ENCODE peak calls at places on chromosomes 1 and 21, in six cellular contexts. H is heart left ventricle, M is tibial nerve, E is adrenal gland, C is lower leg skin, A is breast epithelium. O is an unnamed sample.
A peak's percentile ranks its signal among the peaks of the same experiment; 100 is the strongest.

GRCh38 chr1:107401704-107402103 is 260.9 kb downstream of the NTNG1 start:
- DNase-seq in H (no peak), E (no peak), M (no peak), A (no peak), C (no peak), O (no peak)

GRCh38 chr1:150366416-150367296 is 2.7 kb downstream of the RPRD2 start:
- DNase-seq in E (peak; percentile 29), A (no peak), C (peak; percentile 21), M (no peak), H (no peak), O (no peak)

GRCh38 chr21:41641821-41642368 is 125.0 kb downstream of the RIPK4 start:
- DNase-seq in C (no peak), A (no peak), H (peak; percentile 55), E (peak; percentile 23), M (peak; percentile 43), O (peak; percentile 87)

GRCh38 chr1:179253286-179253972 is 24.0 kb upstream of the ABL2 start:
- DNase-seq in M (no peak), E (no peak), H (no peak), C (no peak), A (no peak), O (no peak)

GRCh38 chr1:154206212-154206611 is at the start of gene CFAP141:
- DNase-seq in C (peak; percentile 12), H (no peak), E (no peak), A (no peak), M (no peak), O (no peak)

GRCh38 chr1:170856455-170856854 is 78.9 kb upstream of the MROH9 start:
- DNase-seq in H (no peak), M (no peak), C (no peak), A (no peak), E (no peak), O (no peak)

GRCh38 chr1:902023-902422 is 21.7 kb upstream of the SAMD11 start:
- DNase-seq in H (no peak), A (no peak), C (peak; percentile 75), M (no peak), E (no peak), O (no peak)

GRCh38 chr1:205523891-205524793 is 19.7 kb downstream of the CDK18 start:
- DNase-seq in M (peak; percentile 42), E (peak; percentile 82), C (peak; percentile 93), A (no peak), H (peak; percentile 76), O (peak; percentile 80)

GRCh38 chr1:207908112-207908734 is 2.7 kb downstream of the CD34 start:
- DNase-seq in A (no peak), E (no peak), H (peak; percentile 50), C (no peak), M (no peak), O (no peak)

GRCh38 chr1:216598448-216598847 is 124.8 kb downstream of the ESRRG start:
- DNase-seq in M (no peak), A (no peak), E (no peak), C (no peak), H (no peak), O (no peak)

GRCh38 chr1:230643887-230644286 is 1.6 kb downstream of the COG2 start:
- DNase-seq in M (no peak), C (no peak), A (no peak), H (no peak), E (no peak), O (no peak)

GRCh38 chr1:29736582-29737188 is 500.4 kb downstream of the PTPRU start:
- DNase-seq in A (no peak), E (peak; percentile 45), H (peak; percentile 23), M (no peak), C (no peak), O (no peak)

GRCh38 chr1:226784081-226785049 is 45.3 kb upstream of the ITPKB start:
- DNase-seq in E (no peak), A (no peak), M (no peak), C (no peak), H (no peak), O (no peak)

GRCh38 chr1:32939655-32940371 is 24.8 kb downstream of the RNF19B start:
- DNase-seq in H (peak; percentile 72), E (peak; percentile 50), M (no peak), A (no peak), C (no peak), O (no peak)

GRCh38 chr1:71882241-71883036 is 399.9 kb downstream of the NEGR1 start:
- DNase-seq in H (no peak), A (no peak), E (peak; percentile 5), M (no peak), C (no peak), O (no peak)

GRCh38 chr1:215992620-215993019 is 425.5 kb downstream of the KCTD3 start:
- DNase-seq in C (no peak), E (no peak), M (no peak), H (no peak), A (no peak), O (peak; percentile 5)

GRCh38 chr21:37627074-37627473 is 260.5 kb downstream of the DYRK1A start:
- DNase-seq in A (no peak), M (no peak), E (no peak), C (no peak), H (no peak), O (no peak)

GRCh38 chr1:58576727-58577675 is at the start of gene TACSTD2:
- DNase-seq in E (peak; percentile 29), C (peak; percentile 93), M (no peak), A (peak; percentile 95), H (no peak), O (no peak)

GRCh38 chr1:84972377-84972987 is 24.4 kb downstream of the MCOLN2 start:
- DNase-seq in M (no peak), A (no peak), E (no peak), H (no peak), C (no peak), O (no peak)

GRCh38 chr1:202954057-202954745 is 3.9 kb downstream of the ADIPOR1 start:
- DNase-seq in A (no peak), M (no peak), E (no peak), H (no peak), C (no peak), O (no peak)

GRCh38 chr1:17617787-17618557 is 78.5 kb downstream of the ARHGEF10L start:
- DNase-seq in E (peak; percentile 46), H (peak; percentile 83), M (peak; percentile 40), C (no peak), A (no peak), O (no peak)

GRCh38 chr1:43834280-43835140 is 99.1 kb upstream of the ARTN start:
- DNase-seq in M (no peak), A (no peak), E (peak; percentile 23), C (no peak), H (no peak), O (peak; percentile 50)

GRCh38 chr1:92065042-92065441 is 10.2 kb downstream of the SETSIP start:
- DNase-seq in H (no peak), M (no peak), C (no peak), A (no peak), E (no peak), O (no peak)

GRCh38 chr1:103469801-103470200 is 55.7 kb upstream of the RNPC3 start:
- DNase-seq in A (no peak), E (no peak), C (no peak), M (no peak), H (no peak), O (no peak)

GRCh38 chr1:3631330-3631729 is 6.5 kb downstream of the TPRG1L start:
- DNase-seq in C (no peak), M (no peak), A (no peak), H (no peak), E (no peak), O (no peak)
- TF ChIP-seq POLR2A in C (no peak), M (no peak), A (no peak), H (no peak), E (no peak), O (no peak)

DNA sequence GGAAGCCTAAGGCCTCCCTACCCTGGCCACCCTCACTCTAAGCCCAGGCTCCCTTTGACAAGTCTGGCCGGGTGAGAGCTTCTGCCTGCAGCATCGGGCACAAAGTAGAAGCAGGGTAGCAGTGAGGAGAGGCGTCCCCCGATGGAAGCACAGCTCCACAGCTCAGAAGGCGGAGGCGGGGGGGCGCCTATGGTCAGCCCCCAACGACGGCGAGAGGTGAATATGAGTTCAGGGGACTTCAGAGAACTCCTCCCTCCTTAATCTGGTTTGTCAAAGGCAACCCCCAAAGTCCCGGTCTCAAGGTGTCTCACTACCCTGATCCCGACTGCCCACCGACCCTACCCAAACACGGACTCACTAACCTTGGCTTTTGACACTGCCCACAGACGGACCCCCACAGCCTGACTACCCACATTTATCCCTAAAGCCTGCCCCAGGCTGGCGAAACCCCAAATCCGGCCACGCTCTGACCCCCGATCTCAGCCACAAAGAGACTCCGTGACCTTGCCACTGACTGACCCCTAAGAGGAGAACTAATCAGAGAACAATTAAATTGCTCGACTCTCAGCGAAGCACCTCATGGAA is 5.3 kb downstream of the ID3 start:
- DNase-seq in H (peak; percentile 46), E (no peak), M (no peak), C (peak; percentile 91), A (no peak), O (no peak)
- TF ChIP-seq POLR2A in H (no peak), E (no peak), M (no peak), C (no peak), A (no peak), O (no peak)

GRCh38 chr1:225745231-225745630 is 32.4 kb upstream of the SRP9 start:
- DNase-seq in C (no peak), E (no peak), A (no peak), H (no peak), M (no peak), O (no peak)

GRCh38 chr1:225744745-225745144 is 32.9 kb upstream of the SRP9 start:
- DNase-seq in H (no peak), M (no peak), E (no peak), C (no peak), A (no peak), O (no peak)

GRCh38 chr1:225748479-225748878 is 29.1 kb upstream of the SRP9 start:
- DNase-seq in A (peak; percentile 74), E (no peak), H (no peak), M (no peak), C (no peak), O (no peak)

GRCh38 chr1:225747566-225747965 is 30.1 kb upstream of the SRP9 start:
- DNase-seq in A (no peak), C (no peak), M (no peak), E (no peak), H (no peak), O (no peak)

DNA sequence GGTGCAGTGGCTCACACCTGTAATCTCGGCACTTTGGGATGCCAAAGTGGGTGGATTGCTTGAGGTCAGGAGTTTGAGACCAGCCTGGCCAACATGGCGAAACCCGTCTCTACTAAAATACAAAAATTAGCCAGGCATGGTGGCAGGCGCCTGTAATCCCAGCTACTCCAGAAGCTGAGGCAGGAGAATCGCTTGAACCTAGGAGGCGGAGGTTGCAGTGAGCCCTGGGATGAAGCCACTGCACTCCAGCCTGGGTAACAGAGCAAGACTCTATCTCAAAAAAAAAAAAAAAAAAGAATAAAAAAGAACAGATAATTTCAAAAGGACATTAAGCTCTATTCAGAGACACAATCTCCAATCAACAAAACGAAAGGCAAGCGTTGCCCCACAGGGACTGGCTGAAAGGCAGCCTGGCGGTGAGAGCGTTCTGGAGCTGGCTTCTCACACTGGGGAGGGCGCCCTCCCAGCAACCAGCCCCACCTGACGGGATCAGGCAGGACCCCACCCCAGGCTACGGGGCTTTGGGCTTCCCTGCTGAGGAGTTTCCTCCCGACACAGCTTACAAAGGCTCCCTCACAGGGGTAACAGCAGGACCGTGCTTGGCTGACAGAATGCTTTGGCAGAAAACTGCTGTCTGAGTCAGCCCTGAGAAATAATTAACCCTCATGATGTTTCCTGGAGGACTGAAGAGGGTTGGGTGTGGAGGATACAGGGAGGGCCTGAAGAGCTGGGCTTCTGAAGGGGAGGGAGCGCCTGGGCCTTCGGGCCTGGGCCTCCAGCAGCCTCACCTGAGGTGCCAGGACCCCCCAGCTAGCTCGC is 31.1 kb upstream of the SRP9 start:
- DNase-seq in A (peak; percentile 67), M (no peak), E (peak; percentile 69), H (peak; percentile 83), C (peak; percentile 92), O (peak; percentile 72)
- TF ChIP-seq POLR2A in A (no peak), M (no peak), E (peak; percentile 46), H (no peak), C (no peak), O (peak; percentile 44)

GRCh38 chr1:201365251-201365650 is 12.2 kb downstream of the TNNT2 start:
- DNase-seq in M (no peak), E (no peak), H (no peak), C (no peak), A (no peak), O (no peak)
- TF ChIP-seq POLR2A in M (no peak), E (no peak), H (no peak), C (no peak), A (no peak), O (no peak)

O was measured in H54.